ENCODE peak calls at places on chromosome 6, in four cellular contexts. One of them, this sample, is unnamed.

GRCh38 chr6:116096979-116097816 is 3.5 kb upstream of the NT5DC1 start:
- DNase-seq in cardiac muscle cell: peak
- DNase-seq in kidney epithelial cell: no peak
- DNase-seq in transverse colon: no peak
- DNase-seq in this sample: no peak

GRCh38 chr6:138944412-138944811 is 43.6 kb downstream of the REPS1 start:
- DNase-seq in transverse colon: no peak
- DNase-seq in cardiac muscle cell: peak
- DNase-seq in kidney epithelial cell: peak
- DNase-seq in this sample: no peak

GRCh38 chr6:117328500-117328899 is 63.1 kb downstream of the VGLL2 start:
- DNase-seq in cardiac muscle cell: no peak
- DNase-seq in transverse colon: no peak
- DNase-seq in kidney epithelial cell: no peak
- DNase-seq in this sample: no peak

GRCh38 chr6:15819226-15819625 is 156.4 kb upstream of the DTNBP1 start:
- DNase-seq in cardiac muscle cell: no peak
- DNase-seq in kidney epithelial cell: no peak
- DNase-seq in transverse colon: no peak
- DNase-seq in this sample: no peak

GRCh38 chr6:19838442-19839236 is 1.5 kb downstream of the ID4 start:
- DNase-seq in kidney epithelial cell: no peak
- DNase-seq in cardiac muscle cell: no peak
- DNase-seq in transverse colon: peak
- DNase-seq in this sample: peak

GRCh38 chr6:9537381-9537780 is 877.5 kb downstream of the TFAP2A start:
- DNase-seq in transverse colon: no peak
- DNase-seq in kidney epithelial cell: no peak
- DNase-seq in cardiac muscle cell: peak
- DNase-seq in this sample: no peak

GRCh38 chr6:16759646-16760535 is 1.4 kb downstream of the ATXN1 start:
- DNase-seq in cardiac muscle cell: peak
- DNase-seq in transverse colon: peak
- DNase-seq in kidney epithelial cell: no peak
- DNase-seq in this sample: peak

GRCh38 chr6:154411076-154411475 is 54.5 kb upstream of the IPCEF1 start:
- DNase-seq in transverse colon: no peak
- DNase-seq in cardiac muscle cell: no peak
- DNase-seq in kidney epithelial cell: no peak
- DNase-seq in this sample: no peak

GRCh38 chr6:27667651-27668441 is 194.9 kb upstream of the ZNF184 start:
- DNase-seq in kidney epithelial cell: no peak
- DNase-seq in cardiac muscle cell: no peak
- DNase-seq in transverse colon: no peak
- DNase-seq in this sample: no peak

GRCh38 chr6:135488023-135488422 is 9.5 kb downstream of the AHI1 start:
- DNase-seq in transverse colon: no peak
- DNase-seq in cardiac muscle cell: peak
- DNase-seq in kidney epithelial cell: no peak
- DNase-seq in this sample: no peak

GRCh38 chr6:53273356-53273755 is 75.4 kb downstream of the ELOVL5 start:
- DNase-seq in transverse colon: no peak
- DNase-seq in cardiac muscle cell: no peak
- DNase-seq in kidney epithelial cell: no peak
- DNase-seq in this sample: no peak
- TF ChIP-seq CTCF in transverse colon: no peak
- TF ChIP-seq CTCF in cardiac muscle cell: peak
- TF ChIP-seq CTCF in kidney epithelial cell: no peak
- TF ChIP-seq CTCF in this sample: no peak

DNA sequence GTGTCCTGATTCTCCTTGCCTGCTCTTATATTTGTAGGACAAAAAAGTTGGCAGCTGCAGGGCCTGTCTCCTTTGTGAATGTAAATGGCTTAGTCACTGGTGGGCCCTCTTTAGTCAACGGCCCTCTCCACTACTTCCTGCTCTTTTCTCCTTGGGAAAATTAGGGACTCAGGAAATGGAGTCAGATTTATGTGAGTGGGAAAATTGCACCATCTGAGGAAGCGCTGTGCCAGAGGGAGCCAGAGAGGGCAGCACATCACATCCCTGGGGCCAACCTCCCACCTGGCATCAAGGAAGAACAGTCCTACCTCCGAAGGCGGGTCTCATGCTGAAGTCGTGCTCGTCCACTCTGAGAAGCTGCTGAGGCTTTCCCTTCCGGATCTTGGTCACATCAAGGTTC is 15.6 kb downstream of the GABRR2 start:
- DNase-seq in transverse colon: no peak
- DNase-seq in kidney epithelial cell: no peak
- DNase-seq in cardiac muscle cell: no peak
- DNase-seq in this sample: no peak
- TF ChIP-seq CTCF in transverse colon: no peak
- TF ChIP-seq CTCF in kidney epithelial cell: peak
- TF ChIP-seq CTCF in cardiac muscle cell: peak
- TF ChIP-seq CTCF in this sample: no peak

DNA sequence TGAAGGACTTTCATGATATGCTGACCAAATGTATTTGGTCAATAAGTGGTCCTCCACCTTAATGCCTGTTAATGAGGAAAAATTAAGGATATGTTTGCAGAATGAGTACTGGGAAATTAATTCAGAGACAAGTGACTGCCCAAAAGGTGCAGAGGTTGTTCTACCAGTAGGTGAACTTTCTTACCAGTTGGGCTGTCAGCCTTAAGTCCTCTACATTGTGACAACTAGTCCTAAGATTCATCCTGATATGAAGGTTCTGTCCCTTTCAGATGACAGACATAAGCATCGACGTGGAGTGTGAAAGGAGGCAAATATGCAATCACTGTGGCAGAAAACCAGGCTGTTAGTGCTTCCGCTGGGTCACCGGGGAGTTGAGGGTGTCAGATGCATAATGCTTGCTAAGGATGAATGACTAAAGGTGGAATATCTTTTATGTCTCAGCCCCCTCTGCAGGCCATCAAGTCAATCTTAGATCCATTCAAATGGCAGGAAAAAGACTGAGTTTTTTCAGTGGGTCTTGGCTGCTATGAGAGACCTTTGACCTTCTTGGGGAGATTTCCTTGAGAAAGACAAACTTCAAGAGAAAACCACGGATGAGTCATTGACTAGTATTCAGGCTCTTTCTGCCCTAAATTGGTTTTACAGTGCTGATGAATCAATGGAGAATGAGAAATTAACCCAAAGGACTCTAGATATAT is 226.0 kb downstream of the TPBG start:
- DNase-seq in kidney epithelial cell: peak
- DNase-seq in cardiac muscle cell: peak
- DNase-seq in transverse colon: no peak
- DNase-seq in this sample: no peak
- TF ChIP-seq CTCF in kidney epithelial cell: peak
- TF ChIP-seq CTCF in cardiac muscle cell: peak
- TF ChIP-seq CTCF in transverse colon: no peak
- TF ChIP-seq CTCF in this sample: no peak

GRCh38 chr6:13427838-13428527 is 59.4 kb downstream of the GFOD1 start:
- DNase-seq in kidney epithelial cell: no peak
- DNase-seq in cardiac muscle cell: no peak
- DNase-seq in transverse colon: peak
- DNase-seq in this sample: peak
- TF ChIP-seq CTCF in kidney epithelial cell: no peak
- TF ChIP-seq CTCF in cardiac muscle cell: peak
- TF ChIP-seq CTCF in transverse colon: no peak
- TF ChIP-seq CTCF in this sample: peak

GRCh38 chr6:26065952-26066380 is 21.3 kb upstream of the HFE start:
- DNase-seq in transverse colon: peak
- DNase-seq in kidney epithelial cell: peak
- DNase-seq in cardiac muscle cell: peak
- DNase-seq in this sample: peak
- TF ChIP-seq CTCF in transverse colon: peak
- TF ChIP-seq CTCF in kidney epithelial cell: peak
- TF ChIP-seq CTCF in cardiac muscle cell: peak
- TF ChIP-seq CTCF in this sample: peak

GRCh38 chr6:48085131-48085741 is 25.8 kb downstream of the PTCHD4 start:
- DNase-seq in kidney epithelial cell: no peak
- DNase-seq in transverse colon: no peak
- DNase-seq in cardiac muscle cell: no peak
- DNase-seq in this sample: no peak

GRCh38 chr6:48087448-48087847 is 23.5 kb downstream of the PTCHD4 start:
- DNase-seq in cardiac muscle cell: peak
- DNase-seq in kidney epithelial cell: no peak
- DNase-seq in transverse colon: no peak
- DNase-seq in this sample: no peak

GRCh38 chr6:48080227-48081009 is 30.6 kb downstream of the PTCHD4 start:
- DNase-seq in kidney epithelial cell: no peak
- DNase-seq in cardiac muscle cell: peak
- DNase-seq in transverse colon: no peak
- DNase-seq in this sample: no peak

GRCh38 chr6:48084201-48084600 is 26.8 kb downstream of the PTCHD4 start:
- DNase-seq in cardiac muscle cell: peak
- DNase-seq in transverse colon: no peak
- DNase-seq in kidney epithelial cell: no peak
- DNase-seq in this sample: no peak

DNA sequence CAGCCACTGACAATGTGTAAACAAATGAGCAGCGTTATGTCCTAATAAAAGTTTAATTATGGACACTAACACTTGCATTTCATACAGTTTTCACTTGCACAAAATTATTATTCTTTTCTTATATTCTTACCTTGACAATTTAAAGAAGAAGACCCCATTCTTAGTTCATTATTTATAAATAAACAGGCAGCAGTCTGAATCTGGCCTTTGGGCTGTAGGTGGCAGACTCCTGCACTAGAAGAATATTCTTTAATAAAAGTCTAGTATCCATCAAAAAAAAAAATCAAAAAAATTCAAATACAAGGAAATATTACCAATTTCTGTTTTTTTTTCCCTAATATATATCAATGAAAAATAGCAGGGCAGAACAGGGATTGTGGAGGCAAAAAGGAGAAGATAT is 24.8 kb downstream of the PTCHD4 start:
- DNase-seq in kidney epithelial cell: no peak
- DNase-seq in transverse colon: no peak
- DNase-seq in cardiac muscle cell: no peak
- DNase-seq in this sample: no peak
- TF ChIP-seq CTCF in kidney epithelial cell: peak
- TF ChIP-seq CTCF in transverse colon: no peak
- TF ChIP-seq CTCF in cardiac muscle cell: peak
- TF ChIP-seq CTCF in this sample: no peak

GRCh38 chr6:68880050-68880449 is 245.0 kb downstream of the ADGRB3 start:
- DNase-seq in cardiac muscle cell: no peak
- DNase-seq in transverse colon: no peak
- DNase-seq in kidney epithelial cell: no peak
- DNase-seq in this sample: no peak
- TF ChIP-seq CTCF in cardiac muscle cell: no peak
- TF ChIP-seq CTCF in transverse colon: no peak
- TF ChIP-seq CTCF in kidney epithelial cell: no peak
- TF ChIP-seq CTCF in this sample: no peak

GRCh38 chr6:29017428-29017802 is 12.3 kb upstream of the ZNF311 start:
- DNase-seq in cardiac muscle cell: no peak
- DNase-seq in kidney epithelial cell: no peak
- DNase-seq in transverse colon: no peak
- DNase-seq in this sample: no peak
- TF ChIP-seq CTCF in cardiac muscle cell: no peak
- TF ChIP-seq CTCF in kidney epithelial cell: no peak
- TF ChIP-seq CTCF in transverse colon: no peak
- TF ChIP-seq CTCF in this sample: no peak

This sample was measured in nephron progenitor cell.